ENCODE peak calls at places on chromosomes 16 and 17, in seven cellular contexts. M is HCT116, U is PC-3, C is GM23338, N is neural progenitor cell, J is hepatocyte, E is OCI-LY7. K is an unnamed sample.

GRCh38 chr16:48180868-48181480 is 25.2 kb upstream of the ABCC12 start:
- DNase-seq in M (no peak), U (no peak), C (no peak), N (no peak), J (no peak), E (no peak), K (no peak)

GRCh38 chr16:17437142-17437720 is 33.5 kb downstream of the XYLT1 start:
- DNase-seq in M (no peak), U (no peak), C (no peak), N (no peak), J (no peak), E (no peak), K (no peak)

GRCh38 chr16:11848842-11849241 is 2.5 kb downstream of the RSL1D1 start:
- DNase-seq in M (no peak), U (no peak), C (no peak), N (no peak), J (no peak), E (no peak), K (peak; percentile 70)

GRCh38 chr17:75684924-75685323 is 17.8 kb downstream of the SAP30BP start:
- DNase-seq in M (no peak), U (peak; percentile 84), C (no peak), N (no peak), J (peak; percentile 49), E (no peak), K (peak; percentile 83)

GRCh38 chr17:38460082-38460715 is 31.9 kb downstream of the ARHGAP23 start:
- DNase-seq in M (no peak), U (no peak), C (no peak), N (no peak), J (no peak), E (no peak), K (no peak)

GRCh38 chr16:3698941-3699340 is 18.4 kb downstream of the TRAP1 start:
- DNase-seq in M (no peak), U (no peak), C (no peak), N (no peak), J (no peak), E (no peak), K (no peak)

GRCh38 chr16:30561212-30561816 is 3.1 kb upstream of the ZNF764 start:
- DNase-seq in M (no peak), U (no peak), C (peak; percentile 69), N (peak; percentile 16), J (no peak), E (no peak), K (no peak)

GRCh38 chr17:3827124-3827773 is 18.8 kb downstream of the NCBP3 start:
- DNase-seq in M (peak; percentile 58), U (peak; percentile 75), C (peak; percentile 90), N (peak; percentile 83), J (peak; percentile 70), E (peak; percentile 73), K (peak; percentile 65)

GRCh38 chr16:21949713-21950260 is 3.4 kb upstream of the UQCRC2 start:
- DNase-seq in M (no peak), U (no peak), C (no peak), N (no peak), J (no peak), E (no peak), K (no peak)

GRCh38 chr17:78940708-78941107 is 15.5 kb upstream of the TIMP2 start:
- DNase-seq in M (no peak), U (peak; percentile 31), C (peak; percentile 81), N (peak; percentile 23), J (no peak), E (no peak), K (no peak)

GRCh38 chr17:60923000-60923399 is 245.3 kb downstream of the BCAS3 start:
- DNase-seq in M (no peak), U (no peak), C (no peak), N (no peak), J (no peak), E (no peak), K (no peak)

GRCh38 chr17:31274252-31274651 is 22.8 kb downstream of the OMG start:
- DNase-seq in M (no peak), U (peak; percentile 23), C (no peak), N (no peak), J (peak; percentile 4), E (no peak), K (peak; percentile 80)

GRCh38 chr17:79583475-79583874 is 27.4 kb downstream of the RBFOX3 start:
- DNase-seq in M (no peak), U (no peak), C (no peak), N (no peak), J (no peak), E (no peak), K (no peak)

GRCh38 chr17:39167492-39167891 is 1.5 kb upstream of the ARL5C start:
- DNase-seq in M (no peak), U (no peak), C (no peak), N (no peak), J (no peak), E (peak; percentile 75), K (no peak)

GRCh38 chr16:2122429-2122828 is 13.3 kb downstream of the PKD1 start:
- DNase-seq in M (no peak), U (no peak), C (no peak), N (no peak), J (no peak), E (no peak), K (no peak)
- H3K4me3 ChIP-seq in M (no peak overlapping the region), U (no peak overlapping the region), C (no peak overlapping the region), N (no peak overlapping the region), J (no peak overlapping the region), E (no peak overlapping the region), K (no peak overlapping the region)

DNA sequence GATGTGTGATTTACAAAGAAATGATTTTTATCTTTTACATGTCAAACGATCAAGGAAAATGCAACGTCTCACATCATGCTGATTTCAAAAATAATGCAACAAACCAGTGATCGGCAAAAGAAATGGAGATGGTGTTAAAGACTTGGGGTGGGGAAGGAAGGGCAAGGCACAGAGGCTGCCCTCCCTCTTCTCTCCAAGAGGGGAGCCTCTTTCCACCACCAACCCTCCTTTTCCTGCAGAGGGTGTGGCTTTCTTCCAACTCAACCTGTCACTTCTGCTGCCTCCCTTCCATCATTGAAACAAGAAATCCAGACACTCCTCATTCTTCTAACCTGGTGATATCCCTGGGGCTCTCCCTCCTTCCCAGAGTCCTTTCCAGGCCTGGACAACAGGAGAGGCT is 320.8 kb downstream of the SLC39A11 start:
- DNase-seq in M (no peak), U (no peak), C (peak; percentile 19), N (no peak), J (no peak), E (peak; percentile 47), K (no peak)
- TF ChIP-seq EZH2phosphoT487 in M (no peak), U (no peak), C (no peak), N (no peak), J (no peak), E (no peak), K (no peak)

DNA sequence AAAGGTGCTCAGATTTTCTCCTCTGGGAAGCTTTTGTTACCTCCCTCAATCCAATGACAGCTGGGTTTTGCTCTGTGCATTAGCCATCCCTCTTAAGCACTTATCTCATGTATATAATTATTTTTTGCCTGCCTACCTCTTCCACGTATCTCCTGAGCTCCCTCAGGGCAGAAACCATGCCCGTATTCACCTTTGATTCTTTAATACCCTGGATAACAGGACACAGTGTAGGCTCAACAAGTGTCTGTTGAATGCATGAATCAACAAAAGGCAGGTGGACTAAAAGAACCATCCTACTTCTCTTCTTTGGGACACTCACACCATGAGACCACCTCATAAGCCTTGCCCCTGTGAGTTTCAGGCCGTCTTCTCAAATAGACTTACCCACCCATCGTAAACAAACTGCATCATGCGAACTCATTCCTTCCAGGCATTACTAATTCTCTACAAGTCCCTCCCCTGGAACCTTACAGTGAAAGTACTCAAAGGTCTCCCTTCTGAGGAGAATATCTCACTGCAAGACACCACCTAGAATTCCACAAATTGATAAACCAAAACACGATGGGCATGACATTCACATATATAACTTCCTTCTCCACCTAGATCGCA is 3.2 kb downstream of the ARHGAP17 start:
- DNase-seq in M (no peak), U (peak; percentile 50), C (no peak), N (no peak), J (peak; percentile 29), E (no peak), K (peak; percentile 62)
- H3K4me1 ChIP-seq in M (peaks cover 31% of the 10 kb centered on the region), U (peaks cover 43% of the 10 kb centered on the region), C (peaks cover 7% of the 10 kb centered on the region), N (peaks cover 8% of the 10 kb centered on the region), J (peaks cover 8% of the 10 kb centered on the region), E (peaks cover 53% of the 10 kb centered on the region), K (peaks cover 56% of the 10 kb centered on the region)

DNA sequence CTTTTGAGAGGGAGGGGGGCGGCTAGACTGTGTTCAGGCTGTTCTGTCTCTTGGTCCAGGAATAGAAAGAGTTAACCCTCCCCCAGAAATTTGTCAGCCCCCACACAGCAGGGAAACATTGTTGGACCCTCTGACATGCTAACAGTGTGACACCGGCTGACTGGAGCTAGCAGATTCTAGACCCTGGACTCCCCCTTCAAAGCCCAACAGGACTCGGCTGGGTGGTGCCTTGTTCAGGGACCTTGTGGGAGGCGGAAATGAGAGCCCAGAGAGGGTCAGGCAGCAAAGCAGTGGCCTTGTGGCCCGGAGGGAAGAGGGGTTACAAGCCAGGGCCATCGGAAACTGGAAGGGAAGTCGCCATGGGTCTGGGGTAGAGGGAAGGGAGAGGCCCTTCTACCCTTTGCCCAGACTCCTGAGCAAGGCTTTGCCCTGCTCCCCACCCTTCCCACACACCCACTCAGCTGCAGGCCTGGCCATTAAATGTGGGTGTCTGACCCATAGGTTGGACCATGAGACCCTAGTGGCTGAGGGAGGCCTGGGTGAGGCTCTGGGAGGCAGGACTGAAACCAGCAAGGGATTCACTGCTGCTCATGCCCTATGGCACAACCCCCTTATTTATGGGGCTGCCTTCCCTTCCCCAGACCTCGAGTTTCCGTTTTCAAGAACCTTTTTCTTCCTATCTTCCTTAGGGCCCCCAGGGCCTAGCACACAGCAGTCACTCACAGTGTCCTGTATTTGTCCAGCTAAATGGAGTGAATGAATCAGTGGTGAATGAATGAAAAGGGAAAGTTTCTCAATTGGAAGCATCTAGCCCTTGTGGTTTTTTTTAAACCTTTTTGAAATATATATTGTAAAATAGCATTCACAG is 44.8 kb downstream of the RAI1 start:
- DNase-seq in M (no peak), U (no peak), C (no peak), N (peak; percentile 38), J (no peak), E (no peak), K (no peak)
- H3K4me3 ChIP-seq in M (no peak overlapping the region), U (no peak overlapping the region), C (peak overlapping the region; percentile 61), N (peak overlapping the region; percentile 74), J (no peak overlapping the region), E (no peak overlapping the region), K (no peak overlapping the region)

GRCh38 chr17:40806131-40806530 is 6.4 kb upstream of the KRT28 start:
- DNase-seq in M (no peak), U (no peak), C (no peak), N (no peak), J (no peak), E (no peak), K (peak; percentile 21)
- TF ChIP-seq EZH2phosphoT487 in M (no peak), U (no peak), C (no peak), N (no peak), J (no peak), E (no peak), K (no peak)